ENCODE peak calls at places on chromosomes 7 and 10, in ten cellular contexts. One of them, this sample, is unnamed.

GRCh38 chr7:141243368-141243767 is 169.5 kb downstream of the TMEM178B start:
- DNase-seq in dermis blood vessel endothelial cell: no peak
- DNase-seq in activated T-helper 1 cell treated with Interleukin-2 at 50 U/mL for 16 hours: no peak
- DNase-seq in pons: no peak
- DNase-seq in HFF-Myc: no peak
- DNase-seq in NCI-H2029 treated with DMSO at 0.1 percent for 48 hours: no peak
- DNase-seq in heart right ventricle: no peak
- DNase-seq in anterior cingulate cortex: no peak
- DNase-seq in GF-D8: no peak
- DNase-seq in HEK293T: no peak
- DNase-seq in this sample: no peak

GRCh38 chr7:17020250-17020649 is 138.5 kb upstream of the AGR3 start:
- DNase-seq in dermis blood vessel endothelial cell: peak
- DNase-seq in activated T-helper 1 cell treated with Interleukin-2 at 50 U/mL for 16 hours: no peak
- DNase-seq in pons: no peak
- DNase-seq in HFF-Myc: no peak
- DNase-seq in NCI-H2029 treated with DMSO at 0.1 percent for 48 hours: no peak
- DNase-seq in heart right ventricle: no peak
- DNase-seq in anterior cingulate cortex: no peak
- DNase-seq in GF-D8: no peak
- DNase-seq in HEK293T: no peak
- DNase-seq in this sample: no peak

GRCh38 chr10:52541082-52541481 is 227.0 kb downstream of the DKK1 start:
- DNase-seq in dermis blood vessel endothelial cell: no peak
- DNase-seq in activated T-helper 1 cell treated with Interleukin-2 at 50 U/mL for 16 hours: no peak
- DNase-seq in pons: no peak
- DNase-seq in HFF-Myc: no peak
- DNase-seq in NCI-H2029 treated with DMSO at 0.1 percent for 48 hours: no peak
- DNase-seq in heart right ventricle: no peak
- DNase-seq in anterior cingulate cortex: no peak
- DNase-seq in GF-D8: no peak
- DNase-seq in HEK293T: no peak
- DNase-seq in this sample: no peak

GRCh38 chr7:518630-519428 is 817 bp downstream of the PDGFA start:
- DNase-seq in dermis blood vessel endothelial cell: peak
- DNase-seq in activated T-helper 1 cell treated with Interleukin-2 at 50 U/mL for 16 hours: no peak
- DNase-seq in pons: peak
- DNase-seq in HFF-Myc: no peak
- DNase-seq in NCI-H2029 treated with DMSO at 0.1 percent for 48 hours: no peak
- DNase-seq in heart right ventricle: peak
- DNase-seq in anterior cingulate cortex: no peak
- DNase-seq in GF-D8: peak
- DNase-seq in HEK293T: peak
- DNase-seq in this sample: peak

GRCh38 chr10:127408733-127409132 is 140.4 kb upstream of the NPS start:
- DNase-seq in dermis blood vessel endothelial cell: no peak
- DNase-seq in activated T-helper 1 cell treated with Interleukin-2 at 50 U/mL for 16 hours: no peak
- DNase-seq in pons: no peak
- DNase-seq in HFF-Myc: peak
- DNase-seq in NCI-H2029 treated with DMSO at 0.1 percent for 48 hours: no peak
- DNase-seq in heart right ventricle: no peak
- DNase-seq in anterior cingulate cortex: no peak
- DNase-seq in GF-D8: no peak
- DNase-seq in HEK293T: no peak
- DNase-seq in this sample: no peak

GRCh38 chr7:113283861-113284260 is 165.5 kb upstream of the SMIM30 start:
- DNase-seq in dermis blood vessel endothelial cell: no peak
- DNase-seq in activated T-helper 1 cell treated with Interleukin-2 at 50 U/mL for 16 hours: no peak
- DNase-seq in pons: no peak
- DNase-seq in HFF-Myc: no peak
- DNase-seq in NCI-H2029 treated with DMSO at 0.1 percent for 48 hours: no peak
- DNase-seq in heart right ventricle: no peak
- DNase-seq in anterior cingulate cortex: no peak
- DNase-seq in GF-D8: no peak
- DNase-seq in HEK293T: no peak
- DNase-seq in this sample: no peak

GRCh38 chr10:22022257-22023051 is 18.9 kb upstream of the DNAJC1 start:
- DNase-seq in dermis blood vessel endothelial cell: no peak
- DNase-seq in activated T-helper 1 cell treated with Interleukin-2 at 50 U/mL for 16 hours: peak
- DNase-seq in pons: peak
- DNase-seq in HFF-Myc: no peak
- DNase-seq in NCI-H2029 treated with DMSO at 0.1 percent for 48 hours: no peak
- DNase-seq in heart right ventricle: peak
- DNase-seq in anterior cingulate cortex: no peak
- DNase-seq in GF-D8: no peak
- DNase-seq in HEK293T: no peak
- DNase-seq in this sample: no peak

GRCh38 chr7:84949067-84949466 is 237.8 kb downstream of the SEMA3D start:
- DNase-seq in dermis blood vessel endothelial cell: peak
- DNase-seq in activated T-helper 1 cell treated with Interleukin-2 at 50 U/mL for 16 hours: no peak
- DNase-seq in pons: no peak
- DNase-seq in HFF-Myc: no peak
- DNase-seq in NCI-H2029 treated with DMSO at 0.1 percent for 48 hours: no peak
- DNase-seq in heart right ventricle: no peak
- DNase-seq in anterior cingulate cortex: no peak
- DNase-seq in GF-D8: no peak
- DNase-seq in HEK293T: no peak
- DNase-seq in this sample: no peak

GRCh38 chr10:35852721-35853120 is 210.6 kb upstream of the FZD8 start:
- DNase-seq in dermis blood vessel endothelial cell: peak
- DNase-seq in activated T-helper 1 cell treated with Interleukin-2 at 50 U/mL for 16 hours: no peak
- DNase-seq in pons: no peak
- DNase-seq in HFF-Myc: no peak
- DNase-seq in NCI-H2029 treated with DMSO at 0.1 percent for 48 hours: no peak
- DNase-seq in heart right ventricle: no peak
- DNase-seq in anterior cingulate cortex: no peak
- DNase-seq in GF-D8: no peak
- DNase-seq in HEK293T: no peak
- DNase-seq in this sample: no peak

GRCh38 chr7:114922652-114923402 is 933 bp downstream of the MDFIC start:
- DNase-seq in dermis blood vessel endothelial cell: peak
- DNase-seq in activated T-helper 1 cell treated with Interleukin-2 at 50 U/mL for 16 hours: peak
- DNase-seq in pons: no peak
- DNase-seq in HFF-Myc: no peak
- DNase-seq in NCI-H2029 treated with DMSO at 0.1 percent for 48 hours: no peak
- DNase-seq in heart right ventricle: peak
- DNase-seq in anterior cingulate cortex: no peak
- DNase-seq in GF-D8: peak
- DNase-seq in HEK293T: peak
- DNase-seq in this sample: peak

GRCh38 chr10:17538941-17539340 is 78.2 kb downstream of the HACD1 start:
- DNase-seq in dermis blood vessel endothelial cell: no peak
- DNase-seq in activated T-helper 1 cell treated with Interleukin-2 at 50 U/mL for 16 hours: no peak
- DNase-seq in pons: no peak
- DNase-seq in HFF-Myc: no peak
- DNase-seq in NCI-H2029 treated with DMSO at 0.1 percent for 48 hours: no peak
- DNase-seq in heart right ventricle: no peak
- DNase-seq in anterior cingulate cortex: no peak
- DNase-seq in GF-D8: no peak
- DNase-seq in HEK293T: no peak
- DNase-seq in this sample: no peak

GRCh38 chr10:116272497-116273221 is at the start of gene GFRA1:
- DNase-seq in dermis blood vessel endothelial cell: peak
- DNase-seq in activated T-helper 1 cell treated with Interleukin-2 at 50 U/mL for 16 hours: no peak
- DNase-seq in pons: no peak
- DNase-seq in HFF-Myc: no peak
- DNase-seq in NCI-H2029 treated with DMSO at 0.1 percent for 48 hours: no peak
- DNase-seq in heart right ventricle: peak
- DNase-seq in anterior cingulate cortex: no peak
- DNase-seq in GF-D8: no peak
- DNase-seq in HEK293T: peak
- DNase-seq in this sample: no peak

GRCh38 chr7:37045786-37046185 is 321.5 kb upstream of the AOAH start:
- DNase-seq in dermis blood vessel endothelial cell: no peak
- DNase-seq in activated T-helper 1 cell treated with Interleukin-2 at 50 U/mL for 16 hours: no peak
- DNase-seq in pons: no peak
- DNase-seq in HFF-Myc: no peak
- DNase-seq in NCI-H2029 treated with DMSO at 0.1 percent for 48 hours: no peak
- DNase-seq in heart right ventricle: no peak
- DNase-seq in anterior cingulate cortex: no peak
- DNase-seq in GF-D8: peak
- DNase-seq in HEK293T: no peak
- DNase-seq in this sample: no peak

GRCh38 chr10:77835669-77836086 is 90.9 kb downstream of the DLG5 start:
- DNase-seq in dermis blood vessel endothelial cell: peak
- DNase-seq in activated T-helper 1 cell treated with Interleukin-2 at 50 U/mL for 16 hours: no peak
- DNase-seq in pons: no peak
- DNase-seq in HFF-Myc: no peak
- DNase-seq in NCI-H2029 treated with DMSO at 0.1 percent for 48 hours: no peak
- DNase-seq in heart right ventricle: peak
- DNase-seq in anterior cingulate cortex: no peak
- DNase-seq in GF-D8: no peak
- DNase-seq in HEK293T: no peak
- DNase-seq in this sample: no peak

GRCh38 chr7:98284335-98285036 is 3.0 kb downstream of the BRI3 start:
- DNase-seq in dermis blood vessel endothelial cell: peak
- DNase-seq in activated T-helper 1 cell treated with Interleukin-2 at 50 U/mL for 16 hours: no peak
- DNase-seq in pons: peak
- DNase-seq in HFF-Myc: peak
- DNase-seq in NCI-H2029 treated with DMSO at 0.1 percent for 48 hours: no peak
- DNase-seq in heart right ventricle: peak
- DNase-seq in anterior cingulate cortex: no peak
- DNase-seq in GF-D8: peak
- DNase-seq in HEK293T: no peak
- DNase-seq in this sample: no peak

GRCh38 chr7:110944448-110944847 is 146.5 kb upstream of the LRRN3 start:
- DNase-seq in dermis blood vessel endothelial cell: no peak
- DNase-seq in activated T-helper 1 cell treated with Interleukin-2 at 50 U/mL for 16 hours: no peak
- DNase-seq in pons: no peak
- DNase-seq in HFF-Myc: no peak
- DNase-seq in NCI-H2029 treated with DMSO at 0.1 percent for 48 hours: no peak
- DNase-seq in heart right ventricle: no peak
- DNase-seq in anterior cingulate cortex: no peak
- DNase-seq in GF-D8: no peak
- DNase-seq in HEK293T: no peak
- DNase-seq in this sample: no peak

GRCh38 chr10:79069325-79070090 is 742 bp downstream of the ZMIZ1 start:
- DNase-seq in dermis blood vessel endothelial cell: peak
- DNase-seq in activated T-helper 1 cell treated with Interleukin-2 at 50 U/mL for 16 hours: no peak
- DNase-seq in pons: no peak
- DNase-seq in HFF-Myc: no peak
- DNase-seq in NCI-H2029 treated with DMSO at 0.1 percent for 48 hours: no peak
- DNase-seq in heart right ventricle: peak
- DNase-seq in anterior cingulate cortex: no peak
- DNase-seq in GF-D8: no peak
- DNase-seq in HEK293T: peak
- DNase-seq in this sample: no peak

GRCh38 chr7:30430777-30431176 is 47.8 kb downstream of the NOD1 start:
- DNase-seq in dermis blood vessel endothelial cell: no peak
- DNase-seq in activated T-helper 1 cell treated with Interleukin-2 at 50 U/mL for 16 hours: no peak
- DNase-seq in pons: peak
- DNase-seq in HFF-Myc: no peak
- DNase-seq in NCI-H2029 treated with DMSO at 0.1 percent for 48 hours: peak
- DNase-seq in heart right ventricle: no peak
- DNase-seq in anterior cingulate cortex: no peak
- DNase-seq in GF-D8: peak
- DNase-seq in HEK293T: no peak
- DNase-seq in this sample: no peak

GRCh38 chr7:17033245-17033644 is 151.5 kb upstream of the AGR3 start:
- DNase-seq in dermis blood vessel endothelial cell: no peak
- DNase-seq in activated T-helper 1 cell treated with Interleukin-2 at 50 U/mL for 16 hours: no peak
- DNase-seq in pons: no peak
- DNase-seq in HFF-Myc: no peak
- DNase-seq in NCI-H2029 treated with DMSO at 0.1 percent for 48 hours: no peak
- DNase-seq in heart right ventricle: peak
- DNase-seq in anterior cingulate cortex: no peak
- DNase-seq in GF-D8: no peak
- DNase-seq in HEK293T: no peak
- DNase-seq in this sample: no peak

GRCh38 chr7:1584700-1585099 is 14.9 kb upstream of the PSMG3 start:
- DNase-seq in dermis blood vessel endothelial cell: no peak
- DNase-seq in activated T-helper 1 cell treated with Interleukin-2 at 50 U/mL for 16 hours: no peak
- DNase-seq in pons: no peak
- DNase-seq in HFF-Myc: no peak
- DNase-seq in NCI-H2029 treated with DMSO at 0.1 percent for 48 hours: no peak
- DNase-seq in heart right ventricle: no peak
- DNase-seq in anterior cingulate cortex: no peak
- DNase-seq in GF-D8: no peak
- DNase-seq in HEK293T: no peak
- DNase-seq in this sample: no peak

GRCh38 chr7:92608380-92609322 is 18.5 kb upstream of the FAM133B start:
- DNase-seq in dermis blood vessel endothelial cell: no peak
- DNase-seq in activated T-helper 1 cell treated with Interleukin-2 at 50 U/mL for 16 hours: no peak
- DNase-seq in pons: no peak
- DNase-seq in HFF-Myc: no peak
- DNase-seq in NCI-H2029 treated with DMSO at 0.1 percent for 48 hours: no peak
- DNase-seq in heart right ventricle: peak
- DNase-seq in anterior cingulate cortex: no peak
- DNase-seq in GF-D8: no peak
- DNase-seq in HEK293T: peak
- DNase-seq in this sample: no peak

GRCh38 chr7:132270517-132270916 is 305.8 kb downstream of the PLXNA4 start:
- DNase-seq in dermis blood vessel endothelial cell: peak
- DNase-seq in activated T-helper 1 cell treated with Interleukin-2 at 50 U/mL for 16 hours: no peak
- DNase-seq in pons: no peak
- DNase-seq in HFF-Myc: no peak
- DNase-seq in NCI-H2029 treated with DMSO at 0.1 percent for 48 hours: no peak
- DNase-seq in heart right ventricle: no peak
- DNase-seq in anterior cingulate cortex: no peak
- DNase-seq in GF-D8: no peak
- DNase-seq in HEK293T: no peak
- DNase-seq in this sample: peak

This sample was measured in NCI-H460.